ENCODE peak calls at places on chromosomes 1 and 21, in four cellular contexts. One of them, this sample, is unnamed.

GRCh38 chr1:38858833-38859560 is 575 bp downstream of the RRAGC start:
- DNase-seq in tibial artery: peak; percentile 59
- DNase-seq in testis: peak; percentile 53
- DNase-seq in IMR-90: peak; percentile 59
- DNase-seq in this sample: peak; percentile 94

GRCh38 chr1:28755701-28756100 is 19.0 kb downstream of the YTHDF2 start:
- DNase-seq in IMR-90: peak; percentile 31
- DNase-seq in testis: no peak
- DNase-seq in tibial artery: no peak
- DNase-seq in this sample: no peak

GRCh38 chr1:17403081-17403480 is 31.1 kb downstream of the PADI6 start:
- DNase-seq in testis: no peak
- DNase-seq in tibial artery: no peak
- DNase-seq in IMR-90: no peak
- DNase-seq in this sample: no peak

GRCh38 chr1:147598631-147599361 is 57.5 kb downstream of the BCL9 start:
- DNase-seq in tibial artery: peak; percentile 38
- DNase-seq in IMR-90: peak; percentile 15
- DNase-seq in testis: peak; percentile 32
- DNase-seq in this sample: peak; percentile 86

GRCh38 chr1:167881786-167882185 is 32.1 kb downstream of the ADCY10 start:
- DNase-seq in IMR-90: peak; percentile 64
- DNase-seq in testis: no peak
- DNase-seq in tibial artery: no peak
- DNase-seq in this sample: no peak

GRCh38 chr1:78033797-78034172 is 12.0 kb upstream of the GIPC2 start:
- DNase-seq in tibial artery: no peak
- DNase-seq in IMR-90: no peak
- DNase-seq in testis: no peak
- DNase-seq in this sample: no peak

GRCh38 chr1:70427976-70428375 is 16.9 kb downstream of the CTH start:
- DNase-seq in IMR-90: peak; percentile 39
- DNase-seq in tibial artery: no peak
- DNase-seq in testis: no peak
- DNase-seq in this sample: no peak

GRCh38 chr1:30039354-30040080 is 683.9 kb downstream of the MATN1 start:
- DNase-seq in testis: no peak
- DNase-seq in IMR-90: no peak
- DNase-seq in tibial artery: no peak
- DNase-seq in this sample: no peak

GRCh38 chr21:36910581-36911307 is 55.7 kb downstream of the HLCS start:
- DNase-seq in tibial artery: no peak
- DNase-seq in IMR-90: peak; percentile 81
- DNase-seq in testis: no peak
- DNase-seq in this sample: peak; percentile 44

GRCh38 chr1:155591770-155592169 is 18.2 kb upstream of the MSTO1 start:
- DNase-seq in testis: peak; percentile 33
- DNase-seq in tibial artery: no peak
- DNase-seq in IMR-90: peak; percentile 68
- DNase-seq in this sample: no peak

GRCh38 chr1:243890576-243890975 is 40.5 kb upstream of the AKT3 start:
- DNase-seq in tibial artery: no peak
- DNase-seq in IMR-90: peak; percentile 72
- DNase-seq in testis: no peak
- DNase-seq in this sample: no peak

GRCh38 chr1:236612349-236612748 is 8.0 kb upstream of the HEATR1 start:
- DNase-seq in testis: no peak
- DNase-seq in tibial artery: no peak
- DNase-seq in IMR-90: no peak
- DNase-seq in this sample: no peak

GRCh38 chr1:229887043-229887822 is 179.8 kb upstream of the GALNT2 start:
- DNase-seq in tibial artery: no peak
- DNase-seq in IMR-90: no peak
- DNase-seq in testis: no peak
- DNase-seq in this sample: no peak

GRCh38 chr1:58515794-58516401 is 30.6 kb downstream of the OMA1 start:
- DNase-seq in tibial artery: peak; percentile 25
- DNase-seq in IMR-90: peak; percentile 85
- DNase-seq in testis: peak; percentile 48
- DNase-seq in this sample: peak; percentile 56

GRCh38 chr1:56803561-56804156 is 15.5 kb downstream of the FYB2 start:
- DNase-seq in testis: peak; percentile 45
- DNase-seq in tibial artery: no peak
- DNase-seq in IMR-90: peak; percentile 10
- DNase-seq in this sample: peak; percentile 29

GRCh38 chr1:47178665-47179022 is 11.2 kb downstream of the PDZK1IP1 start:
- DNase-seq in tibial artery: no peak
- DNase-seq in testis: no peak
- DNase-seq in IMR-90: no peak
- DNase-seq in this sample: no peak

GRCh38 chr1:208081972-208082371 is 162.2 kb downstream of the PLXNA2 start:
- DNase-seq in tibial artery: no peak
- DNase-seq in testis: peak; percentile 70
- DNase-seq in IMR-90: no peak
- DNase-seq in this sample: no peak

GRCh38 chr1:213327318-213327667 is 276.3 kb downstream of the RPS6KC1 start:
- DNase-seq in testis: peak; percentile 32
- DNase-seq in tibial artery: peak; percentile 60
- DNase-seq in IMR-90: peak; percentile 86
- DNase-seq in this sample: peak; percentile 36

GRCh38 chr21:31596055-31596454 is 63.4 kb upstream of the SOD1 start:
- DNase-seq in testis: no peak
- DNase-seq in tibial artery: no peak
- DNase-seq in IMR-90: no peak
- DNase-seq in this sample: peak; percentile 14

GRCh38 chr1:108570128-108570527 is 10.2 kb downstream of the EEIG2 start:
- DNase-seq in IMR-90: peak; percentile 6
- DNase-seq in tibial artery: no peak
- DNase-seq in testis: peak; percentile 20
- DNase-seq in this sample: no peak

GRCh38 chr1:72557446-72558049 is 275.2 kb upstream of the NEGR1 start:
- DNase-seq in tibial artery: no peak
- DNase-seq in IMR-90: peak; percentile 2
- DNase-seq in testis: peak; percentile 34
- DNase-seq in this sample: no peak

GRCh38 chr1:228289996-228290881 is 82.4 kb downstream of the OBSCN start:
- DNase-seq in testis: no peak
- DNase-seq in IMR-90: no peak
- DNase-seq in tibial artery: no peak
- DNase-seq in this sample: peak; percentile 48

GRCh38 chr1:108141604-108142003 is 58.5 kb downstream of the SLC25A24 start:
- DNase-seq in tibial artery: no peak
- DNase-seq in testis: no peak
- DNase-seq in IMR-90: peak; percentile 70
- DNase-seq in this sample: no peak

GRCh38 chr1:197967066-197967465 is 49.9 kb downstream of the LHX9 start:
- DNase-seq in IMR-90: no peak
- DNase-seq in tibial artery: no peak
- DNase-seq in testis: no peak
- DNase-seq in this sample: no peak

GRCh38 chr1:111739984-111740765 is 980 bp upstream of the INKA2 start:
- DNase-seq in IMR-90: peak; percentile 52
- DNase-seq in testis: peak; percentile 71
- DNase-seq in tibial artery: peak; percentile 72
- DNase-seq in this sample: peak; percentile 57

GRCh38 chr21:46411236-46411635 is 47.5 kb upstream of the DIP2A start:
- DNase-seq in testis: no peak
- DNase-seq in tibial artery: no peak
- DNase-seq in IMR-90: no peak
- DNase-seq in this sample: no peak

GRCh38 chr1:176803596-176803995 is 340.6 kb downstream of the PAPPA2 start:
- DNase-seq in tibial artery: no peak
- DNase-seq in IMR-90: no peak
- DNase-seq in testis: no peak
- DNase-seq in this sample: no peak

GRCh38 chr1:149848811-149849210 is 50.6 kb upstream of the BOLA1 start:
- DNase-seq in testis: no peak
- DNase-seq in IMR-90: no peak
- DNase-seq in tibial artery: no peak
- DNase-seq in this sample: no peak

GRCh38 chr1:84300991-84301758 is at the start of gene SAMD13:
- DNase-seq in IMR-90: peak; percentile 69
- DNase-seq in testis: peak; percentile 93
- DNase-seq in tibial artery: peak; percentile 81
- DNase-seq in this sample: no peak
- H3K4me1 ChIP-seq in IMR-90: peaks cover 17% of the 10 kb centered on the region
- H3K4me1 ChIP-seq in testis: peaks cover 29% of the 10 kb centered on the region
- H3K4me1 ChIP-seq in tibial artery: peaks cover 17% of the 10 kb centered on the region
- H3K4me1 ChIP-seq in this sample: peaks cover 51% of the 10 kb centered on the region

DNA sequence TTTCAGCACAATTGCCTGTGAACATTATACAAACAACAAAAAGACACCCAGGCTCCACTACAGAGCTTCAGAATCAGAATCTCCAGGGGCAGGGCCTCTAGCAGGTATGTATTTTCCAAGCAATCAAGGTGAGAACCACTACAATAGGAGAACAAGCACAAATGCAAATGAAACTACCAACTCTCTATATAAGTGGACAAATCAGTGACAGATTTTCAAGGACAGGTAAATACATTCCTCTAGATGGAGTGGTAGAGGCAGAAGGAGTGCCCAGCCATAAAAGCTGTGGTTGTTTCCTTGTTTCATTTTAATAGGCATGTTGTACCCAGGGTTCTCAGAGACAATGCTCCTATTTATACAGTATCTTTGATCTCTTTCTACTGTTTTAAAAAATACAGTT is 20.1 kb upstream of the CCDC17 start:
- DNase-seq in tibial artery: no peak
- DNase-seq in testis: peak; percentile 42
- DNase-seq in IMR-90: no peak
- DNase-seq in this sample: no peak
- TF ChIP-seq CTCF in tibial artery: no peak
- TF ChIP-seq CTCF in testis: no peak
- TF ChIP-seq CTCF in IMR-90: no peak
- TF ChIP-seq CTCF in this sample: no peak

GRCh38 chr1:3011127-3011526 is 10.1 kb upstream of the ACTRT2 start:
- DNase-seq in IMR-90: no peak
- DNase-seq in testis: no peak
- DNase-seq in tibial artery: peak; percentile 18
- DNase-seq in this sample: no peak

GRCh38 chr1:3011631-3012510 is 9.4 kb upstream of the ACTRT2 start:
- DNase-seq in tibial artery: peak; percentile 11
- DNase-seq in testis: peak; percentile 56
- DNase-seq in IMR-90: no peak
- DNase-seq in this sample: peak; percentile 15

GRCh38 chr1:3013371-3014038 is 7.8 kb upstream of the ACTRT2 start:
- DNase-seq in IMR-90: no peak
- DNase-seq in testis: no peak
- DNase-seq in tibial artery: no peak
- DNase-seq in this sample: peak; percentile 59

GRCh38 chr1:3014041-3014440 is 7.2 kb upstream of the ACTRT2 start:
- DNase-seq in testis: no peak
- DNase-seq in tibial artery: no peak
- DNase-seq in IMR-90: no peak
- DNase-seq in this sample: peak; percentile 44

GRCh38 chr1:3012511-3013291 is 8.6 kb upstream of the ACTRT2 start:
- DNase-seq in IMR-90: no peak
- DNase-seq in testis: peak; percentile 74
- DNase-seq in tibial artery: peak; percentile 47
- DNase-seq in this sample: no peak
- H3K4me3 ChIP-seq in IMR-90: no peak overlapping the region
- H3K4me3 ChIP-seq in testis: peak overlapping the region; percentile 30
- H3K4me3 ChIP-seq in tibial artery: peak overlapping the region; percentile 3
- H3K4me3 ChIP-seq in this sample: no peak overlapping the region

GRCh38 chr1:201561195-201561564 is 22.3 kb downstream of the NAV1 start:
- DNase-seq in IMR-90: peak; percentile 45
- DNase-seq in tibial artery: no peak
- DNase-seq in testis: no peak
- DNase-seq in this sample: no peak

GRCh38 chr1:201561604-201562003 is 22.7 kb downstream of the NAV1 start:
- DNase-seq in IMR-90: no peak
- DNase-seq in testis: no peak
- DNase-seq in tibial artery: no peak
- DNase-seq in this sample: no peak

GRCh38 chr1:201562257-201562656 is 23.3 kb downstream of the NAV1 start:
- DNase-seq in IMR-90: peak; percentile 96
- DNase-seq in tibial artery: no peak
- DNase-seq in testis: no peak
- DNase-seq in this sample: no peak

GRCh38 chr1:201559679-201560162 is 20.8 kb downstream of the NAV1 start:
- DNase-seq in testis: peak; percentile 91
- DNase-seq in tibial artery: peak; percentile 73
- DNase-seq in IMR-90: peak; percentile 86
- DNase-seq in this sample: peak; percentile 89

GRCh38 chr1:201560328-201561194 is 21.6 kb downstream of the NAV1 start:
- DNase-seq in testis: no peak
- DNase-seq in IMR-90: no peak
- DNase-seq in tibial artery: no peak
- DNase-seq in this sample: no peak
- H3K4me1 ChIP-seq in testis: no peaks in the 10 kb centered on the region
- H3K4me1 ChIP-seq in IMR-90: peaks cover 46% of the 10 kb centered on the region
- H3K4me1 ChIP-seq in tibial artery: peaks cover 8% of the 10 kb centered on the region
- H3K4me1 ChIP-seq in this sample: peaks cover 39% of the 10 kb centered on the region

GRCh38 chr1:20271498-20272400 is 18.9 kb upstream of the VWA5B1 start:
- DNase-seq in tibial artery: no peak
- DNase-seq in IMR-90: no peak
- DNase-seq in testis: peak; percentile 66
- DNase-seq in this sample: no peak
- TF ChIP-seq CTCF in tibial artery: no peak
- TF ChIP-seq CTCF in IMR-90: no peak
- TF ChIP-seq CTCF in testis: no peak
- TF ChIP-seq CTCF in this sample: no peak

GRCh38 chr1:200406161-200406797 is 3.6 kb downstream of the ZNF281 start:
- DNase-seq in tibial artery: no peak
- DNase-seq in testis: no peak
- DNase-seq in IMR-90: no peak
- DNase-seq in this sample: no peak
- H3K4me3 ChIP-seq in tibial artery: no peak overlapping the region
- H3K4me3 ChIP-seq in testis: no peak overlapping the region
- H3K4me3 ChIP-seq in IMR-90: peak overlapping the region; percentile 19
- H3K4me3 ChIP-seq in this sample: no peak overlapping the region

GRCh38 chr21:29258626-29259335 is 39.9 kb upstream of the BACH1 start:
- DNase-seq in IMR-90: peak; percentile 89
- DNase-seq in tibial artery: no peak
- DNase-seq in testis: no peak
- DNase-seq in this sample: no peak

GRCh38 chr21:29256125-29256895 is 42.4 kb upstream of the BACH1 start:
- DNase-seq in testis: no peak
- DNase-seq in tibial artery: no peak
- DNase-seq in IMR-90: no peak
- DNase-seq in this sample: no peak

GRCh38 chr21:29257701-29258100 is 41.0 kb upstream of the BACH1 start:
- DNase-seq in tibial artery: no peak
- DNase-seq in testis: no peak
- DNase-seq in IMR-90: no peak
- DNase-seq in this sample: no peak

GRCh38 chr21:29261555-29262540 is 36.9 kb upstream of the BACH1 start:
- DNase-seq in IMR-90: no peak
- DNase-seq in tibial artery: no peak
- DNase-seq in testis: no peak
- DNase-seq in this sample: no peak

GRCh38 chr21:29260461-29260860 is 38.3 kb upstream of the BACH1 start:
- DNase-seq in testis: no peak
- DNase-seq in IMR-90: no peak
- DNase-seq in tibial artery: no peak
- DNase-seq in this sample: no peak
- H3K4me1 ChIP-seq in testis: no peaks in the 10 kb centered on the region
- H3K4me1 ChIP-seq in IMR-90: peaks cover 8% of the 10 kb centered on the region
- H3K4me1 ChIP-seq in tibial artery: peaks cover 4% of the 10 kb centered on the region
- H3K4me1 ChIP-seq in this sample: peaks cover 4% of the 10 kb centered on the region

This sample was measured in upper lobe of left lung.